ENCODE peak calls at places on chromosomes 3 and 15, in six cellular contexts. M, A, Z, D, I and B are unnamed samples.

GRCh38 chr3:148513066-148513671 is 184.5 kb upstream of the AGTR1 start:
- DNase-seq in Z (no peak), I (no peak), D (peak; percentile 53), M (no peak), A (no peak), B (no peak)

GRCh38 chr15:101225658-101226057 is 26.2 kb downstream of the CHSY1 start:
- DNase-seq in A (no peak), M (no peak), I (no peak), Z (no peak), D (no peak), B (no peak)

GRCh38 chr3:192212979-192213378 is 514.4 kb downstream of the FGF12 start:
- DNase-seq in I (no peak), Z (no peak), D (no peak), M (no peak), A (no peak), B (no peak)

GRCh38 chr15:34160735-34161134 is 49.2 kb downstream of the KATNBL1 start:
- DNase-seq in I (no peak), D (no peak), Z (no peak), M (no peak), A (peak; percentile 3), B (no peak)

GRCh38 chr3:119420196-119420595 is 43.2 kb downstream of the TMEM39A start:
- DNase-seq in A (no peak), D (no peak), M (no peak), I (no peak), Z (no peak), B (no peak)

GRCh38 chr3:46371802-46372340 is 1.1 kb downstream of the CCR5 start:
- DNase-seq in M (no peak), Z (no peak), I (no peak), A (no peak), D (no peak), B (no peak)

GRCh38 chr3:130895690-130896089 is 1.8 kb downstream of the ATP2C1 start:
- DNase-seq in M (no peak), Z (no peak), A (no peak), I (no peak), D (no peak), B (no peak)

GRCh38 chr3:5122741-5123706 is 932 bp downstream of the ARL8B start:
- DNase-seq in Z (no peak), A (peak; percentile 54), M (peak; percentile 66), I (peak; percentile 68), D (peak; percentile 83), B (peak; percentile 34)

GRCh38 chr3:56596441-56596840 is 39.5 kb downstream of the CCDC66 start:
- DNase-seq in M (no peak), D (no peak), I (no peak), A (no peak), Z (no peak), B (no peak)

GRCh38 chr3:139427283-139428060 is 38.0 kb upstream of the COPB2 start:
- DNase-seq in Z (no peak), M (peak; percentile 87), D (peak; percentile 87), A (peak; percentile 74), I (no peak), B (no peak)

GRCh38 chr3:150830094-150830681 is 67.2 kb upstream of the SIAH2 start:
- DNase-seq in A (peak; percentile 41), Z (no peak), I (no peak), D (peak; percentile 8), M (peak; percentile 39), B (no peak)

GRCh38 chr15:36468746-36469145 is 110.7 kb upstream of the CDIN1 start:
- DNase-seq in D (peak; percentile 43), I (no peak), A (no peak), M (peak; percentile 37), Z (no peak), B (no peak)

GRCh38 chr3:177591371-177591770 is 394.1 kb upstream of the TBL1XR1 start:
- DNase-seq in A (no peak), Z (no peak), D (peak; percentile 17), M (no peak), I (peak; percentile 52), B (no peak)

GRCh38 chr15:65937476-65937875 is 68.2 kb downstream of the RAB11A start:
- DNase-seq in Z (no peak), I (no peak), M (no peak), D (peak; percentile 43), A (no peak), B (no peak)

DNA sequence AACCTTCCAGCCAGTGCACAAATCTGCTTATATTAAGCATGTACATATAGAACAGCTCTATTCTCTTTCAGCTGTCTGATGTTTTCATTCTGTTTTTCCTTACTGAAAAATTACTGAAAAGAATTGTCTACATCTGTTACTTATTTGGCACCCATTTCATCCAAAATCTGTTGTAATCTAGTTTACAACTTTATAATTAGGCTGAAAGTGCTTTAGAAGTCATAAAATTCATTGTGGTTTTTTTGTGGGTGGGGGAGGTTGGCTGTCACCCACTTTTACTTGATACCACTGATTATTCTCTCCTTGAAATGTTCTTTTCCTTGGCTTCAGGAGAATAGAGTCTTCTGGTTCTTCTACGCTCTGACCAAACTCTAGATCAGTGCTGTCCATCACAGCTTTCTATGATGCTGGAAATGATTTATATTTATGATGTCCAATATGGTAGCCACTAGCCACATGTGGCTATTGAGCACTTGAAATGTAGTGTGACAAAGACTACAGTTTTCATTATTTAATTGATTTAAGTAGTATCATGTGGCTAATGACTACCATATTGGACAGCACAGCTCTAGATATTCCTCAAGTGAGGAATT is 2.7 kb downstream of the LNP1 start:
- DNase-seq in D (no peak), Z (no peak), A (no peak), M (no peak), I (no peak), B (no peak)
- H3K4me3 ChIP-seq in D (peak overlapping the region; percentile 93), Z (peak overlapping the region; percentile 90), A (peak overlapping the region; percentile 99), M (peak overlapping the region; percentile 94), I (no peak overlapping the region), B (no peak overlapping the region)

DNA sequence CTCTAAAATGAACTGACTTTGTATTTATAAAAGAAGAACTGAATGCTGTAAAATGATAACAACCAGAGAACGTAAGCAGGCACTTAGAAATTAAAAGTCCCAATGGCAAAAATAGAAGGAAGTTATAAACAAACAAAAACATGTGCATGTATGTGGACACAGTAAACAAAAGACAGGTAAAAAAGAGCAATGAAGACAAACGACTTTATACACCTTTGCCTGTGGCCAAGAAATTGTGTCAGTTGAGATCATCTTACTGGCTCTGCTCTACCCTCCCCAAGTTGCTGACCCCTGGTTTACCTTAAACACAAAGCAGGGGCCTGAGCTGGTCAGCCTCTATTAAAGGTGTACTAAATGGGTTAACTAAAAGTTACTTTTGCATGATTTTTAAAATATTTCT is 41.7 kb upstream of the GP5 start:
- DNase-seq in A (no peak), Z (no peak), M (no peak), I (no peak), D (no peak), B (no peak)
- H3K36me3 ChIP-seq in A (peaks cover 75% of the 10 kb centered on the region), Z (peaks cover 98% of the 10 kb centered on the region), M (peaks cover 69% of the 10 kb centered on the region), I (peaks cover 69% of the 10 kb centered on the region), D (peaks cover 90% of the 10 kb centered on the region), B (peaks cover 90% of the 10 kb centered on the region)

GRCh38 chr15:58934521-58934920 is 1.0 kb upstream of the SLTM start:
- DNase-seq in Z (no peak), D (peak; percentile 24), A (no peak), I (no peak), M (no peak), B (no peak)
- H3K27ac ChIP-seq in Z (peak overlapping the region; percentile 100), D (peak overlapping the region; percentile 95), A (peak overlapping the region; percentile 99), I (peak overlapping the region; percentile 95), M (peak overlapping the region; percentile 100), B (peak overlapping the region; percentile 94)

DNA sequence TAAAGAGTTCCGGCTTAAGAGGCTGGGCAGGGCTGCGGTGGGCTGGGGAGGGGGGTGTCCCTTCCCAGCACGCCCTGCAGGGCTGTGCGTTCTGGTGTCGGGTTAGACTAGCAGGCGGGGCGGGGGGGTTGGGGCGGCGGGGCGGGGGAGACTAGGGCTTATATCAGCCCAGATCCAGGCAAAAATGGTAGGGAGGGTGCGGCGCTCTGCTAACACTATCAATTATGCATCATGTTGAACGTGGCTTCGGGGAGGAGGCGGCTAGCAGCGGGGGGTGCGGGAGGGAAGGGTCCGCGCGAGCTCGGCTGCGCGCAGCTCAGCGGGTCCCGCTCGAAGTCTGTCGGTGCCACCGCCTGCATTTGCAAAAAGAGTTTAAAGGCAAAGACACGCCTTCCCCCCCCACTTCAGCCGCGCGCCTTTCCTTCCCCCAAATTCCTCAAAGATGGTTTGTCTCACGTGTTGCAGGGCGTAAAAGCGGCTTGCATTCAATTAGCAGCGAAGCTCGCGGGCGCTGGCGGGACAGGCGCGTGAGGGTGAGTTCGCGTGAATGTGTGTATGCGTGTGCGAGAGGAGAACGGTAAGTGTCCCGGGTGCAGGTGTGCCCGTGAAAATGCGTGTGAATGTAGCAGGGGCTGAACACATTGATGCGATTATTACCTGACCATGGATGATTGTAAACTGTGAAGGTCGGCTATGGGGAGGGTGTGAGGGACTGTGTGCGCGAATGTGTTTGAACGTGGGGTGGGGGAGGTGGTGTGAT is at the start of gene ISLR2:
- DNase-seq in I (no peak), M (peak; percentile 17), Z (no peak), D (peak; percentile 52), A (no peak), B (no peak)
- H3K4me3 ChIP-seq in I (no peak within 1 kb of the TSS), M (no peak within 1 kb of the TSS), Z (no peak within 1 kb of the TSS), D (peak within 1 kb of the TSS; percentile 38), A (no peak within 1 kb of the TSS), B (no peak within 1 kb of the TSS)